ENCODE peak calls at places on chromosome 1, in four cellular contexts. N is HFF-Myc, V is nephron progenitor cell, P is GM20000. G is an unnamed sample.

GRCh38 chr1:20508411-20508771 is 440 bp upstream of the MUL1 start:
- DNase-seq in N (no peak), V (no peak), P (no peak), G (no peak)

GRCh38 chr1:201229771-201230635 is 39.4 kb downstream of the IGFN1 start:
- DNase-seq in N (peak; percentile 12), V (no peak), P (no peak), G (no peak)

GRCh38 chr1:84117868-84118267 is 26.2 kb upstream of the PRKACB start:
- DNase-seq in N (no peak), V (no peak), P (no peak), G (no peak)

GRCh38 chr1:207750901-207751300 is 953 bp upstream of the CD46 start:
- DNase-seq in N (no peak), V (no peak), P (no peak), G (no peak)

GRCh38 chr1:178006043-178006442 is 36.2 kb upstream of the SEC16B start:
- DNase-seq in N (no peak), V (no peak), P (no peak), G (no peak)

GRCh38 chr1:228101614-228101993 is 1.5 kb downstream of the C1orf35 start:
- DNase-seq in N (no peak), V (no peak), P (no peak), G (no peak)

GRCh38 chr1:56171670-56172069 is 407.7 kb downstream of the PLPP3 start:
- DNase-seq in N (no peak), V (no peak), P (no peak), G (no peak)

GRCh38 chr1:172976222-172977041 is 74.3 kb downstream of the TNFSF18 start:
- DNase-seq in N (no peak), V (no peak), P (no peak), G (no peak)

GRCh38 chr1:54227091-54227602 is 27.2 kb downstream of the MRPL37 start:
- DNase-seq in N (no peak), V (no peak), P (no peak), G (no peak)

GRCh38 chr1:91843843-91844242 is 42.1 kb downstream of the TGFBR3 start:
- DNase-seq in N (no peak), V (no peak), P (no peak), G (no peak)

GRCh38 chr1:32801096-32801713 is 16.0 kb downstream of the YARS1 start:
- DNase-seq in N (no peak), V (no peak), P (no peak), G (no peak)

GRCh38 chr1:187313115-187313514 is 484.4 kb downstream of the PLA2G4A start:
- DNase-seq in N (no peak), V (no peak), P (no peak), G (no peak)

GRCh38 chr1:173798078-173798477 is 26.4 kb upstream of the DARS2 start:
- DNase-seq in N (no peak), V (no peak), P (no peak), G (no peak)

GRCh38 chr1:180167721-180168467 is 13.2 kb downstream of the QSOX1 start:
- DNase-seq in N (no peak), V (no peak), P (no peak), G (no peak)

GRCh38 chr1:202860744-202861419 is 28.1 kb downstream of the RABIF start:
- DNase-seq in N (no peak), V (peak; percentile 73), P (peak; percentile 46), G (no peak)

GRCh38 chr1:216847385-216848036 is 124.3 kb upstream of the ESRRG start:
- DNase-seq in N (no peak), V (no peak), P (no peak), G (no peak)

GRCh38 chr1:20386682-20387081 is 96.0 kb downstream of the VWA5B1 start:
- DNase-seq in N (no peak), V (no peak), P (no peak), G (no peak)

GRCh38 chr1:205481629-205482071 is 22.8 kb upstream of the CDK18 start:
- DNase-seq in N (no peak), V (no peak), P (no peak), G (no peak)

GRCh38 chr1:6523566-6523965 is 30.7 kb downstream of the NOL9 start:
- DNase-seq in N (no peak), V (peak; percentile 32), P (peak; percentile 32), G (no peak)

GRCh38 chr1:22815421-22816062 is 104.9 kb downstream of the EPHB2 start:
- DNase-seq in N (no peak), V (no peak), P (no peak), G (no peak)

DNA sequence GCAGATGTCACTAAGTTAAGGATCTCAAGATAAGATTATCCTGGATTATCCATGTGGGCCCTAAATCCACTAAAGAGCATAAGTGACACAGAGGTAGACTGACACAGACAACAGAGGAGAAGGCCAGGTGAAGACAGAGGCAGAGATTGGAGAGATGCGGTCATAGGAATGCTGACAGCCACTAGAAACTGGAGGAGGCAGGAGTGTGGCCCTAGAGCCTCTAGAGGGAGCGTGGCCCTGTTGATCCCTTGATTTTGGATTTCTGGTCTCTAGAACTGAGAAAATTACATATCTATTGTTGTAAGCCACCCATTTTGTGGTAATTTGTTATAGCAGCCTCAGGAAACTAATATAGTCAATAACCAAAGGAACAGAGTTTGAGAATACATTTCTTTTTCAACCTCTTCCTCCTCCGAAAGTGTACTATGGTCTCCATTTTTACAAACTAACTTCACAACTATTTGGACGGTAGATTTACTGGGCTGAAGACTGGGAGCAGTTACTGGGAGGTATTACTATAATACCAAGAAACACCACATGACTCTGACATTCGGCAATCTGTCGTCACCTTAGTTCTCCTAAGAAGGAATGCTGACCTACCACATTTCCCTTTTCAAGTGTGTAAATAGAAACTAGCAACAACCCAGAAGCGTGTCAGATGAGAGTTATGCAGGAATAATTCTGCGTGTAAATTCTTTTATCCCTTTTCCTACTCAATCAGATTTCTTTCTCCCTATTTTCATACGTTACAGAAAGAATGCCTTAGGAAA is 116.0 kb upstream of the ZNHIT6 start:
- DNase-seq in N (no peak), V (no peak), P (no peak), G (no peak)
- TF ChIP-seq CTCF in N (no peak), V (no peak), P (no peak), G (no peak)

DNA sequence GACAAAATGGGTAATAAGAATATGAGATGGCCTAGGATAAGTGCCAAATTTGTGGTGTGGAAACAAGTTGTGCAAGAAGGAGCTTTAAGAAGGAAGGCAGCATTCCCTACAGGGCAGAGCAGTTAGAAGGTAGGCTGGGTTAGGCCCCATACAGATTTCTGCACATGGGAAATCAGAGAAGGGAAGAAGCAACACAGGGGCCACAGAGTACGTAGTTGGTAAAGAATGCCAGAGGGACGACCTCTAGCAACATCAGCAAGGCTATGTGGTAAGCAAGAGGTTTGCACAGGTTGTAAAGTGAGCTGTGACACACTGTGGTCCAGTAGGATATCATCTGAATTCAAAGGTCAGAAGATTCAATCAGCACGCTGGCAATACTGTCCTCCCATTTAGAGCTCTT is 765.6 kb upstream of the B3GALT2 start:
- DNase-seq in N (no peak), V (no peak), P (no peak), G (no peak)
- TF ChIP-seq CTCF in N (no peak), V (no peak), P (no peak), G (no peak)

DNA sequence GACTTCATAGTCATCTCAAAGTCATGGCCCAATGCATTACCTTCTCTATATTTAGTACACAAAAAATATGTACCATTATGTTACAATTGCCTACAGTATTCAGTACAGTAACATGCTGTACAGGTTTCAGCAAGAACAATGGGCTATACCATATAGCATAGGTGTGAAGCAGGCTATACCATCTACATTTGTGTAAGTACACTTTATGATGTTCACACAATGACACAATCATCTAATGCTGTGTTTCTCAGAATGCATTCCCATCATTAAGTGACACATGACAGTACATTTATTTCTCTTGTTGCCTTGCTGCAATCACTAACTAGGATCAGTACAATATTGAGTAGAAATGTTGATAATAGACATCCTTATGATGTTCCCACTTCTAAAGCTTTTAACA is 46.5 kb upstream of the NFIA start:
- DNase-seq in N (no peak), V (no peak), P (no peak), G (no peak)
- TF ChIP-seq CTCF in N (no peak), V (no peak), P (no peak), G (no peak)

GRCh38 chr1:199129247-199129646 is 490.4 kb downstream of the PTPRC start:
- DNase-seq in N (no peak), V (no peak), P (no peak), G (no peak)
- TF ChIP-seq CTCF in N (no peak), V (no peak), P (no peak), G (no peak)

GRCh38 chr1:93746423-93746822 is 64.8 kb upstream of the BCAR3 start:
- DNase-seq in N (no peak), V (no peak), P (no peak), G (no peak)

GRCh38 chr1:93749487-93749886 is 67.8 kb upstream of the BCAR3 start:
- DNase-seq in N (no peak), V (no peak), P (no peak), G (no peak)

GRCh38 chr1:93750946-93751345 is 69.3 kb upstream of the BCAR3 start:
- DNase-seq in N (no peak), V (no peak), P (no peak), G (no peak)

GRCh38 chr1:93751391-93752250 is 70.0 kb upstream of the BCAR3 start:
- DNase-seq in N (no peak), V (no peak), P (no peak), G (no peak)

GRCh38 chr1:93749894-93750301 is 68.3 kb upstream of the BCAR3 start:
- DNase-seq in N (no peak), V (no peak), P (peak; percentile 32), G (no peak)
- TF ChIP-seq CTCF in N (no peak), V (no peak), P (no peak), G (peak; percentile 18)

DNA sequence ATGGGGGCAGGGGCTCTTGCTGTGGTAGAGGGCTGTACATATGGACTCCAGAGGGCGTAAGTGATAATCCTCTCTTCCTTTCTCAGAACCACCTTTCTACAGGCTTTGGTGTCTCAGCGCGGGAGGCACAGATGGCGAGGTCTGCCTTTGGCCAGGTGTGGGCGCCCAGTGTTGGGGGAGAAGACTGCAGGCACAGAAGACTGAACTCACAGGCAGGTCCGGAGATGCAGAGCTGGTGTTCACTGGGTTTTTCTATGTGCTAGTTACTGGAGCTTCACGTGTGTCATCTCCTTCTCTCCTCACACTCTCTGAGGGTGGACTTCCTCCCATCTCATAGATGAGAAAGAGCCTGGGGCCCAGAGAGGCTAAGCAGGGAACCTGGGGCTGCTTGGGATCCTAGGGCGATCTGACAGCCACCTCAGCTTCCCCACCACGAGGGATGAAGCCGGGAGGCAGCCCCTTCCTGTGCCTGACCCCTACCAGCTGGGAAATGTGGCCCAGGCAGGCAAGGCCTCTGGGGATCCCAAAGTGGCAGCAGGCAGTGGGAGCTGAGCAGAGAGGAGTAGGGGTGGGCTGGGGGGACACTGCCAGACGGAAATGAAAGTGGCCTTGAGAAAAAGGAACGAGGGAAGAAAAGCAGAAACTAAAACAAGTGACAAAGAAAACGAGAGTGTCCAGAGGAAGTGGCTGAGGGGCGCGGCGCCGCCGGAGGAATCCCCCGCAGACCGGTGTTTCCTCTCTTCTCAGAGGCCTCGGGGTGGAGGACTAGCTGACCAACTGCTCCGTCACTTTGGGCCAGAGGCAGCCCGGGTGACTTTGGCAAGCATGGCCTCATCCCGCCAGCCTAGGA is 191.6 kb downstream of the HIVEP3 start:
- DNase-seq in N (no peak), V (no peak), P (peak; percentile 64), G (no peak)
- TF ChIP-seq CTCF in N (no peak), V (no peak), P (peak; percentile 27), G (no peak)

DNA sequence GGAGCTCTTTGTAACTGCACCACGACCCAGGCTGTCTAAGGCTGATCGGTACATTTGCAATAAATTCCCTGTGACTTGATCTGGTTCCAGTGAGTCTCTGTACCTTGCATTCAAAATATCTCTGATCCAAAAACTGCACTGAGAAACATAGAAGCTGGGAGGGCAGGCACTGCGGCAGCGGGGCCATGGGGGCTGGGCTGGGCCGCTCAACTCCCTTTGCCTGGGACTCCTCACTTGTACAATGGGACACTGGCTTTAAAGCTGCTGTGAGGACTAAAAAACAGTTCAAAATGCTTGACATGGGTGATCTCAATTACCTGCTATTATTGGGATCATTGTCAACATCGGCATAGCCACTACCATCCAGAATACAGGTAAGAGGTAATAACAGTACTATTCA is 644.0 kb downstream of the AJAP1 start:
- DNase-seq in N (no peak), V (no peak), P (no peak), G (no peak)
- TF ChIP-seq CTCF in N (no peak), V (no peak), P (no peak), G (no peak)